ENCODE peak calls at places on chromosome 19, in nine cellular contexts. F is hepatocyte, R is uterus, M is body of pancreas, Z is endodermal cell, C is fibroblast of lung, P is K562, V is sigmoid colon, D is OCI-LY7. W is an unnamed sample.

GRCh38 chr19:44512326-44513298 is 12.3 kb upstream of the ZNF180 start:
- DNase-seq in R (no peak), V (no peak), C (peak; percentile 35), D (peak; percentile 31), Z (peak; percentile 94), P (peak; percentile 78), F (peak; percentile 32), M (no peak), W (no peak)

GRCh38 chr19:44696939-44697669 is 1.8 kb upstream of the CEACAM16 start:
- DNase-seq in C (no peak), P (no peak), F (no peak), V (no peak), D (no peak), Z (peak; percentile 81), M (peak; percentile 77), R (no peak), W (no peak)

GRCh38 chr19:56321981-56322558 is 7.4 kb upstream of the ZSCAN5A start:
- DNase-seq in D (peak; percentile 18), P (no peak), V (no peak), M (peak; percentile 28), Z (no peak), R (no peak), C (no peak), F (no peak), W (no peak)

GRCh38 chr19:13902993-13903555 is 2.8 kb downstream of the BRME1 start:
- DNase-seq in V (no peak), P (no peak), F (no peak), D (peak; percentile 51), M (no peak), Z (no peak), C (no peak), R (no peak), W (no peak)

GRCh38 chr19:15640294-15640903 is at the start of gene CYP4F3:
- DNase-seq in D (no peak), M (peak; percentile 67), Z (no peak), C (no peak), V (no peak), P (peak; percentile 86), R (peak; percentile 52), F (no peak), W (peak; percentile 38)

GRCh38 chr19:14265285-14266036 is 59.5 kb upstream of the ADGRL1 start:
- DNase-seq in P (no peak), C (no peak), F (no peak), D (no peak), V (no peak), M (no peak), R (peak; percentile 21), Z (peak; percentile 85), W (no peak)

GRCh38 chr19:7676854-7677253 is at the start of gene MCEMP1:
- DNase-seq in R (no peak), V (no peak), P (no peak), Z (no peak), C (no peak), F (no peak), M (peak; percentile 31), D (no peak), W (no peak)

GRCh38 chr19:49414256-49414655 is 9.0 kb downstream of the PTH2 start:
- DNase-seq in C (no peak), D (no peak), P (no peak), R (no peak), Z (no peak), V (no peak), M (no peak), F (no peak), W (no peak)

GRCh38 chr19:54422136-54422535 is 6.9 kb downstream of the TTYH1 start:
- DNase-seq in Z (peak; percentile 90), D (no peak), R (no peak), F (no peak), P (peak; percentile 7), C (no peak), M (no peak), V (no peak), W (no peak)

GRCh38 chr19:7605490-7606222 is 10.0 kb downstream of the CAMSAP3 start:
- DNase-seq in R (no peak), V (no peak), M (peak; percentile 40), D (peak; percentile 96), C (no peak), Z (peak; percentile 88), P (peak; percentile 94), F (no peak), W (no peak)

GRCh38 chr19:56839665-56840451 is 668 bp downstream of the PEG3 start:
- DNase-seq in C (peak; percentile 91), V (peak; percentile 99), F (no peak), D (no peak), M (peak; percentile 98), P (no peak), Z (no peak), R (peak; percentile 93), W (peak; percentile 92)

GRCh38 chr19:1115646-1116420 is 12.0 kb downstream of the GPX4 start:
- DNase-seq in P (no peak), Z (no peak), M (no peak), D (no peak), R (no peak), V (no peak), C (no peak), F (no peak), W (no peak)

GRCh38 chr19:48102870-48103751 is 7.5 kb downstream of the PLA2G4C start:
- DNase-seq in C (peak; percentile 35), Z (peak; percentile 85), P (peak; percentile 79), M (peak; percentile 21), F (peak; percentile 44), R (no peak), D (peak; percentile 49), V (no peak), W (peak; percentile 38)

GRCh38 chr19:51708811-51709210 is 15.0 kb downstream of the HAS1 start:
- DNase-seq in P (no peak), F (no peak), D (no peak), Z (no peak), C (no peak), R (no peak), V (no peak), M (no peak), W (no peak)

GRCh38 chr19:33705090-33705847 is 83.5 kb downstream of the CHST8 start:
- DNase-seq in R (no peak), Z (peak; percentile 62), C (no peak), D (no peak), F (no peak), M (no peak), P (no peak), V (peak; percentile 43), W (no peak)

DNA sequence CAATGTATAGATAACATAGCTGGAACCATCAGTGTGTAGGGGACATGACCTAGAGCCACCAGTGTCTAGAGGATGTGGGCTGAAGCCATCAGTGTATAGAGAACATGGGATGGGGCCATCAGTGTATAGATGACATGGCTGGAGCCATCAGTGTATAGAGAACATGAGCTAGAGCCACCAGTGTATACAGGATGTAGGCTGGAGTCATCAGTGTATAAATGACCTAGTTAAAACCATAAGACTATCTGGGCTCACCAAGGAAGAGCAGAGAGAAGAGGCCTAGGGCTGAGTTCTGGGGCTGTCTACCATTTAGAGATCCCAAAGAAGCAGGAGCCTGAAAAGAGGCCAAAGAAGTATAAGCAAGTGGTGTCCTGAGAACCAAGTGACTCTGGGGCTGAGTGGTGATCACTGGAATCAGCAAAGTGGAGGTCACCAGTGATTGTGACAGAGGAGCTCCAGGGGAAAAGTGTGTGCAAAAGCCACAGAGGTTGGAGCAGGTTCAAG is 41.0 kb downstream of the RFX2 start:
- DNase-seq in M (no peak), R (no peak), V (no peak), F (no peak), C (no peak), Z (no peak), P (no peak), D (no peak), W (no peak)
- H3K4me1 ChIP-seq in M (peaks cover 36% of the 10 kb centered on the region), R (peaks cover 16% of the 10 kb centered on the region), V (peaks cover 65% of the 10 kb centered on the region), F (peaks cover 12% of the 10 kb centered on the region), C (peaks cover 13% of the 10 kb centered on the region), Z (peaks cover 6% of the 10 kb centered on the region), P (peaks cover 38% of the 10 kb centered on the region), D (no peaks in the 10 kb centered on the region), W (no peaks in the 10 kb centered on the region)

DNA sequence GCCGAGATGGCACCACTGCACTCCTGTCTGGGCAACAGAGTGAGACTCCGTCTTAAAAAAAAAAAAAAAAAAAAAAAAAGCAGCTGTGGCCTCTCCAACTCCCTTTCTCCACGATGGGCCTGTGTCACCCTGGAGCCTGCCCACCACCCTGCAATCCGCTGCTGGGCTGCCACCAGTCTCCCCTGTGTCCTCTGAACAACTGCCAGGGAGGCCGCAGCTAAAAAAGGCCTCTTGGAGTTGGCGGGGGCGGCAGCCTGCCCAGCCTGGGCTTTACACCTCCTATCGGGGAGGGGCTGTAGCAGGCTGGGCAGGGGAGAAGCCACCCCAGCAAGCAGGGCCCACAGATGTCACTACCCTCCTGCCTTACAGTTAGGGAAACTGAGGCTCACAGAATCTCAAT is 3.5 kb downstream of the CDC37 start:
- DNase-seq in D (no peak), P (peak; percentile 10), Z (no peak), C (no peak), V (no peak), F (no peak), M (no peak), R (no peak), W (no peak)
- H3K4me1 ChIP-seq in D (peaks cover 44% of the 10 kb centered on the region), P (peaks cover 18% of the 10 kb centered on the region), Z (peaks cover 4% of the 10 kb centered on the region), C (peaks cover 3% of the 10 kb centered on the region), V (peaks cover 27% of the 10 kb centered on the region), F (peaks cover 10% of the 10 kb centered on the region), M (peaks cover 40% of the 10 kb centered on the region), R (peaks cover 10% of the 10 kb centered on the region), W (peaks cover 28% of the 10 kb centered on the region)

DNA sequence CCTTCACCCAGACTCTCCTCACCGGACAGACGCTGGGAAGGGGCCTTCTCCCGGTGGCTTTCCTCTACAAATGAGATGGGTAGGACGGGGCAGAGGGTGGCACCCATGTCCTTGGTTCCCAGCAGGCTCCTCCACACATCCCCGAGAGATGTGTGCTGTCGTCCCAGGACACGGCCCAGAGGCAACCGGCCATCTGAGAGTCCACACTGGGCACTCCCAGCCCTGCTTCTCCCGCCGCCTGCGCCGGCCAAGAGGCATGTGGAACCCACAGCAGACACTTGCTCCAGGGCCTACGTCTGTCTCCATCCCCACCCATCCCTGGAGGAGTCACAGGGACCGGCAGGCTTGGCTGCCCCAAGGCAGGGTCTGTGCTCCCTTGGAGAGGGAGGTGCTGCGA is 179.9 kb downstream of the KDM4B start:
- DNase-seq in M (no peak), Z (no peak), R (peak; percentile 13), F (peak; percentile 7), C (no peak), V (no peak), P (no peak), D (no peak), W (no peak)
- H3K4me1 ChIP-seq in M (no peaks in the 10 kb centered on the region), Z (no peaks in the 10 kb centered on the region), R (no peaks in the 10 kb centered on the region), F (no peaks in the 10 kb centered on the region), C (no peaks in the 10 kb centered on the region), V (no peaks in the 10 kb centered on the region), P (no peaks in the 10 kb centered on the region), D (no peaks in the 10 kb centered on the region), W (no peaks in the 10 kb centered on the region)

GRCh38 chr19:11375143-11375948 is 880 bp downstream of the SWSAP1 start:
- DNase-seq in Z (peak; percentile 83), C (no peak), R (peak; percentile 55), M (peak; percentile 65), D (peak; percentile 92), F (peak; percentile 67), V (peak; percentile 84), P (no peak), W (peak; percentile 75)
- H3K4me1 ChIP-seq in Z (peaks cover 4% of the 10 kb centered on the region), C (peaks cover 29% of the 10 kb centered on the region), R (peaks cover 9% of the 10 kb centered on the region), M (peaks cover 40% of the 10 kb centered on the region), D (peaks cover 48% of the 10 kb centered on the region), F (peaks cover 13% of the 10 kb centered on the region), V (peaks cover 48% of the 10 kb centered on the region), P (peaks cover 22% of the 10 kb centered on the region), W (peaks cover 38% of the 10 kb centered on the region)

DNA sequence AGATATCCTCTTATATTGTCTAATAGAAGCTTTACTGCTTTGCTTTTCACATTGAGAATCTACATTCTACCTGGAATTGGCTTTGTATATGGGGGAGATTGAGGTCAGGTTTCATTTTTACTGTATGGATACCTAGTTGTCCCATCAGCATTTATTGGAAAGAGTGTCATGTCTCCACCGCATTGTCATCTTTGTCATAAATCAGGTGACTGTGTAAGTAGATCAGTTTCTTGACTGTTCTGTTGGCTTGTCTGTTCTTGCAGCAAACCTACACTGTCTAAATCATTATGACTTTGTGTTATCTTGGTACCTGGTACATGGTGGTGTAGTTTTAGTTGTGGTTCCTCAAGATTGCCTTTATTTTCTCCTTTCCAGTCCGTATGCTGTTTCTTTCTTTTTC is 5.8 kb downstream of the URI1 start:
- DNase-seq in V (no peak), R (no peak), C (no peak), M (no peak), Z (no peak), P (no peak), D (no peak), F (no peak), W (no peak)
- H3K4me1 ChIP-seq in V (peaks cover 39% of the 10 kb centered on the region), R (no peaks in the 10 kb centered on the region), C (peaks cover 3% of the 10 kb centered on the region), M (peaks cover 25% of the 10 kb centered on the region), Z (no peaks in the 10 kb centered on the region), P (peaks cover 21% of the 10 kb centered on the region), D (peaks cover 25% of the 10 kb centered on the region), F (peaks cover 23% of the 10 kb centered on the region), W (peaks cover 49% of the 10 kb centered on the region)